ENCODE peak calls at places on chromosome 14, in seven cellular contexts. B is K562, G is HepG2, A is GM12878, M is SK-N-SH, W is HCT116, R is H1. T is an unnamed sample.

GRCh38 chr14:104856869-104857860 is 7.9 kb upstream of the CEP170B start:
- DNase-seq in B (no peak), G (no peak), A (no peak), M (no peak), W (no peak), R (no peak), T (no peak)

GRCh38 chr14:102498005-102498677 is 11.4 kb downstream of the ANKRD9 start:
- DNase-seq in B (peak), G (no peak), A (no peak), M (peak), W (no peak), R (peak), T (no peak)

GRCh38 chr14:24079521-24080141 is 8.3 kb downstream of the CPNE6 start:
- DNase-seq in B (peak), G (no peak), A (no peak), M (peak), W (no peak), R (peak), T (no peak)

GRCh38 chr14:50410921-50411320 is 14.2 kb upstream of the CDKL1 start:
- DNase-seq in B (no peak), G (no peak), A (no peak), M (no peak), W (no peak), R (no peak), T (no peak)

GRCh38 chr14:69151458-69152180 is 1.3 kb downstream of the DCAF5 start:
- DNase-seq in B (peak), G (peak), A (no peak), M (peak), W (peak), R (peak), T (peak)

GRCh38 chr14:96783306-96784224 is 13.6 kb upstream of the VRK1 start:
- DNase-seq in B (no peak), G (no peak), A (no peak), M (no peak), W (no peak), R (no peak), T (no peak)

GRCh38 chr14:68819260-68819691 is 26.4 kb upstream of the ZFP36L1 start:
- DNase-seq in B (peak), G (no peak), A (no peak), M (peak), W (peak), R (peak), T (no peak)

GRCh38 chr14:106622200-106622745 is 1095.9 kb downstream of the TMEM121 start:
- DNase-seq in B (no peak), G (no peak), A (no peak), M (no peak), W (no peak), R (no peak), T (no peak)

GRCh38 chr14:55892906-55893305 is 225.3 kb upstream of the PELI2 start:
- DNase-seq in B (no peak), G (no peak), A (no peak), M (no peak), W (no peak), R (no peak), T (no peak)

GRCh38 chr14:36208690-36209278 is 32.3 kb upstream of the PTCSC3 start:
- DNase-seq in B (no peak), G (peak), A (no peak), M (no peak), W (no peak), R (no peak), T (no peak)

GRCh38 chr14:68479247-68479646 is 313.6 kb downstream of the ZFP36L1 start:
- DNase-seq in B (peak), G (no peak), A (no peak), M (no peak), W (no peak), R (no peak), T (no peak)

GRCh38 chr14:90426663-90427062 is 29.8 kb downstream of the CALM1 start:
- DNase-seq in B (peak), G (no peak), A (no peak), M (peak), W (no peak), R (no peak), T (no peak)

GRCh38 chr14:55837467-55837866 is 257.5 kb downstream of the KTN1 start:
- DNase-seq in B (no peak), G (peak), A (no peak), M (no peak), W (no peak), R (no peak), T (no peak)

GRCh38 chr14:25122188-25122587 is 72.2 kb upstream of the STXBP6 start:
- DNase-seq in B (no peak), G (no peak), A (no peak), M (no peak), W (no peak), R (no peak), T (no peak)

GRCh38 chr14:23881292-23881691 is 72.3 kb upstream of the DHRS4 start:
- DNase-seq in B (no peak), G (no peak), A (no peak), M (no peak), W (no peak), R (no peak), T (no peak)

GRCh38 chr14:75430106-75430505 is 2.3 kb downstream of the JDP2 start:
- DNase-seq in B (no peak), G (no peak), A (no peak), M (no peak), W (no peak), R (no peak), T (no peak)

GRCh38 chr14:101082036-101082435 is 178.5 kb upstream of the RTL1 start:
- DNase-seq in B (no peak), G (no peak), A (no peak), M (no peak), W (no peak), R (no peak), T (no peak)

GRCh38 chr14:103326078-103326477 is 8.0 kb upstream of the EIF5 start:
- DNase-seq in B (no peak), G (no peak), A (no peak), M (no peak), W (no peak), R (no peak), T (no peak)

DNA sequence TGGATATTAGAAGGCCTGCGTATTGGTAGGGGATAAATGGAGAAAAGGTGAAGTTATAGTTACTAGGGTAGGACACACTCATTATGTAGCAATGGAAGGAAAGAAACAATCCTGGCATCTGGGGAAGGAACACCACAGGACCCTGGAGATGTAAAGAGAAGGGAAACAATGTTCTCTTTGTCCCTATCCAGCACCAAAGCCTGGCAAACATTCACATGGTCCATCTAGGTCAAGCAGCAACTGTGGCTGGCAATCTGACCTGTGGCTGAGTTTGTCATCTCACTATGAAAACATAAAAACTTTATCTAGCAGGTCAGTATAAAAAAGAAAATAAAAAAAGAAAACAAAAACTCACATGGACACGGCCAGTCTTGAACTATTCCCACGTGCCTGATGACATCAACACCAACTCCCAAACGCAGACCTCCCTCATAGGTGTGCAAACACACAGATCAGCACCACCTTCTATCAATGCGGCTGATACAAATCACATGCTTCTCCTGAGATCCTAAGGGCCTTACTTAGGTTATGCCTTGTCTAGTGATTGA is 2.6 kb downstream of the POMT2 start:
- DNase-seq in B (no peak), G (peak), A (no peak), M (no peak), W (no peak), R (no peak), T (no peak)
- TF ChIP-seq JUND in B (no peak), G (no peak), A (no peak), M (no peak), W (no peak), R (no peak), T (no peak)

DNA sequence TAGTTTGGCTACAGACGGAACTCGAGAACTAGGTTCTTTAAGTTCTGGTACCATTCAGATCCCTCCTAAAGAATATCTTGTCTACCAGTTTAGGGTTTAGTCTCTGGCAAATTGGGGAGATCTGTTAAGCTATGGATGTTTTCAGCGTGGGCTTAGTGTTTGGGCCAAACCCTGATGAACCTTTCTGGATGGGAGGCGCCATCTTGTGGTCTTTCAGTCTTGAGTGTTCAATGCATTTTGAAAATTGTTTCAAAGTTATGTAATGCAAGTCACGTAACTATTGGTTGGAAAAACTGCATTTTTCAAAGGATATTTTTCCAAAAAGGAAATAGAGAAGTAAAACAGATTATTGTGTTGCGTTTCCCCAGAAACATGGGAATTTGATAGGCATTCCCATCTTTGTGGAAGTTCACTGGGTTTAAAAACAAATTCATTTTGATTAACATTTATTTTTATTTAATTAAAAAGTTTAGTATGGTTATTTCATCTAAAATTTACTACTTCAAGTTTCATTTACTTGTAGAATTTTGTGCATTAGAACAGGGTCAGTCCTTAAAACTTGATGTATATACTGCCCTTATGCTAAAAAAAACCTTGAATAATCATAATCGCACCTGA is 169.0 kb downstream of the PRIMA1 start:
- DNase-seq in B (peak), G (peak), A (peak), M (peak), W (peak), R (no peak), T (peak)
- TF ChIP-seq JUND in B (no peak), G (no peak), A (no peak), M (no peak), W (no peak), R (no peak), T (no peak)

DNA sequence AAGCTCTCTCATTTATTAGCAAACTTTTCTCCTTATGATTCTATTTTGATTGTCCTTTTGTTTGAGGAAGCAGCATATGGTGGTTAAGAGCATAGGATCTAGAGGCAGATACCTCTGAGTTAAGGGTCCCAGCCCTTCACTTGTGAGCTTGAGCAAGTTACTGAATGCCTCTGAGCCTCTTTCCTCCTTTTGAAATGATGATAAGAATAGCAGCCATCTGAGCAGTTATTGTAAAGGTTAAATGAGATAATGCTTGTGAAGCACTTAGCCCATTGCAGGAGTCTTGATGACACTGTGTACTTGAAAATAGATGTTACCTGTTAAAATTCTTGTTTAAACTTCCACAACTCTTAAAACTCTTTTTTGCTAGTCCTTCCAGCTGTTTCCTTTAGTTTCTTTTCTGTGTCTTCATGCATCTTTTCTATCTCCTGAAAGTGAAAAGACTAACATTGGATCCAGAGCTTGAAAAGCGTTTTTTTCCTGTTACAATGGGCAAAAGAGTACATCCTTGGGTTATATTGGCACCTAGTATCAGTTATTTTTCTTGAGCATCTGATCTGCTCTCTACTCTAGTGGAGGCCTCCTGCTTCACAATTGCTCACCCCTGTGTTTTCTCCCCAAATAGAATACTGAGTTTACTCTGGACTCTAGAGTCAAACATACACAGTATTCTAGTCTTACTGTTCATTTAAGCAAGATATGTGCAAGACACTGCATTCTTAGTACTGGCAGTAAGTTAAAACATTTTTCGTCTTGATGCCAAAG is 3.1 kb downstream of the HIF1A start:
- DNase-seq in B (peak), G (no peak), A (no peak), M (no peak), W (no peak), R (no peak), T (no peak)
- TF ChIP-seq JUND in B (no peak), G (no peak), A (no peak), M (no peak), W (no peak), R (no peak), T (no peak)

DNA sequence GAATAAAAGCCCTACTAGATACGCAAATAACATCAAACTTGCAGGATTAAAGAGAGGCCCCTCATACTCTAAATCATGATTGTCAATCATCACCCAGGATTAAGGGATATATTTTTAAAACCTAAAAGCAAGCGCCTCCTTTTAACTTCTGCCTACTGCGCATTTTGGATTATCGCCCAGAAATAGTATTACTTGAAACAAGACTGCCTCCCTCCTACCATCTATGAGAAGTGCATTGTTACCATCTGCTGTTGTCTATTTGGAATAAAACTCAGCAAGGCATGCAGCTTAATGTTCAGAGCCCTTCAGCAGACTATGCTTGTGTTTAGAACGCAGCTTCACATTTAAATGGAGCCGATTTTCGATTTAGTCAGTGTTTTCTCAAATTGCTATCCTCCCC is 79.6 kb downstream of the EXOC5 start:
- DNase-seq in B (peak), G (peak), A (no peak), M (peak), W (peak), R (no peak), T (peak)
- TF ChIP-seq JUND in B (no peak), G (no peak), A (no peak), M (no peak), W (no peak), R (no peak), T (no peak)

DNA sequence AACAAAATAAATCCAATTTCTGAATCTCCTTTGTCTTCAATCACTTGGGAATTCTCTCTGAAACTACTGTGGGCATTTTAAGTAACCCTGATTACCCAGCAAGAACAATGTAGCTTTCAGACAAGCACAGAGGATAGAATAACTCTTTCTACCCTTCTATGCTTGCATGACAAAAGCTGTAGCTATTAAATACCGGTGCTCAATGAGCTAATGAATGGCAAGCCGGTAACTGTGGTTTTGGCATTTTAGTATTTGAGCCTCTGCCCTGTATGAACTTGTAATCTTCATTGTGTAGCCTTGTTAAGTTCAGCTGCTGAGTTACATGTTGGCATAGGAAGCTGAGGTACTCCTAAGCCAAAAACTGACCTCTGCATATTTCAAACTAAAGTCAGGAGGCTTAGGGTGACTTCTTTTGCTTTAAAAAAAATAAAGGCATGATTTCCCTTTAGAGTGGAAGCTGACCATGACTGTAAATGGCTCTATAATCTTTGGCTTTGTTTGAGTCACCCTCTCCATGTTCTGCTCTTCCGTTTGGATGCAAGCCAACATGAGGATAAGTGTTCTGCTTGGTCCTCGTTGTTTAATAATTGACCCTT is 171.0 kb upstream of the HIF1A start:
- DNase-seq in B (peak), G (peak), A (no peak), M (no peak), W (peak), R (no peak), T (no peak)
- TF ChIP-seq JUND in B (no peak), G (no peak), A (no peak), M (no peak), W (peak), R (no peak), T (no peak)

GRCh38 chr14:64722842-64723447 is 18.7 kb downstream of the PLEKHG3 start:
- DNase-seq in B (no peak), G (no peak), A (no peak), M (no peak), W (no peak), R (no peak), T (no peak)
- TF ChIP-seq JUND in B (no peak), G (no peak), A (no peak), M (no peak), W (no peak), R (no peak), T (no peak)

GRCh38 chr14:59360923-59361794 is 104.0 kb downstream of the GPR135 start:
- DNase-seq in B (peak), G (peak), A (no peak), M (peak), W (peak), R (no peak), T (no peak)

GRCh38 chr14:59358105-59358504 is 107.1 kb downstream of the GPR135 start:
- DNase-seq in B (peak), G (peak), A (no peak), M (peak), W (peak), R (no peak), T (no peak)

GRCh38 chr14:59358774-59359173 is 106.4 kb downstream of the GPR135 start:
- DNase-seq in B (no peak), G (no peak), A (no peak), M (no peak), W (no peak), R (no peak), T (no peak)

GRCh38 chr14:59356783-59357182 is 108.4 kb downstream of the GPR135 start:
- DNase-seq in B (no peak), G (no peak), A (peak), M (no peak), W (no peak), R (no peak), T (no peak)

GRCh38 chr14:59359451-59360124 is 105.6 kb downstream of the GPR135 start:
- DNase-seq in B (no peak), G (no peak), A (peak), M (no peak), W (no peak), R (no peak), T (peak)
- TF ChIP-seq JUND in B (no peak), G (no peak), A (no peak), M (no peak), W (no peak), R (no peak), T (no peak)

DNA sequence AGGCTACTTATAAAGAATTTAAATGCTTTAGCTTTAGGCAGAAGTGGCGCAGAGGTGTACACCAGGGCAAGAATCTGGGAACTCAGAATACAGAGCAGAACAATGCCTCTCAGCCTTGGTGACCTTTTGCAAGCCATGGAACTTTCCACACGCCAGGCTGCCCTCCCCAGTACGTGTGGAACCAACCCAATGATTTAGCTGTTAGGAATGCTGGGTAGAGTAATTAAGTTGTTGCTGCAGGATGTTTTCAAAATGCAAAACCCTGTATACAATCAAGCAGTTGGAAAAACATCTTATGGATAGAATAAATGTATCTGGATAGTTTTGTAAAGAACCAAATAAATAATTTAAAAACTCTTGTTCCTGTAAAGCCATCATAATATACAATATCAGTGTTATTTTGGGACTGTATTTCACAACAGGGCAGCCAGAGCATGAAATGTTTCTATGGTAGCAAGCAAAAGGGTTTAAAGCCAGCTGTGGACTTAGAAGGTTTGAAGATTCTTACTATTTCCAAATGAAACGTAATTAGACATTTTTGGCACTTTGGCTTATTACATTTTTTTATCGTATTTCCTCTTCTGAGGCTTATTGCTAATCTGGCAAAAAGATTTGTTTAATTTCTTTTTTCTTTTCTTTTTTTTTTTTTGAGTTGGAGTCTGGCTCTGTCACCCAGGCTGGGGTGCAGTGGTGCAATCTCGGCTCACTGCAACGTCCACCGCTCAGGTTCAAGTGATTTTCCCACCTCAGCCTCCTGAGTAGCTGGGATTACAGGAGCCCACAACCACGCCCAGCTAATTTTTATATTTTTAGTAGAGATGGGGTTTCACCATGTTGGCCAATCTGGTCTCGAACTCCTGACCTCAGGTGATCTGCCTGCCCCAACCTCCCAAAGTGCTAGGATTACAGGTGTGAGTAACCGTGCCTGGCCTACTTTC is 19.6 kb downstream of the PPP1R36 start:
- DNase-seq in B (no peak), G (peak), A (no peak), M (no peak), W (peak), R (no peak), T (no peak)
- TF ChIP-seq JUND in B (no peak), G (no peak), A (no peak), M (peak), W (peak), R (no peak), T (no peak)

DNA sequence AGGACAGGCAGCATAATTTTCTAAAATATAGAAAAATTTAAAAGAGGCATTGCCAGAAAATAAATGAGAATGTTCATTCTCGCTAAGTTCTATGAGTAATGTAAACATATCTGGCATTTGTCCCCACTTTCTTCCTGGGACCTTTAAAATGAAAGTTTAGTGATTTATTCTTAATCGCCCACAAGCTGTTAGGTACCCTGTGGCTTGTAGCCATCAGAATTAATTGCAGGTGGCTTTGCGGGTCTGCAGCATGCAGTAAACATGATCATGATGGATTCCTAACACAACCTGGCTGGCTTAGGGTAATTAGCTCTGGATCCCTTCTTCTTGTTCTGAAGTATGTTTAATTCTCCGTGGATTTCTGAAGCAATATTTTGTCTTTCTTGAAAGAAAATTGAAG is 103.5 kb upstream of the FRMD6 start:
- DNase-seq in B (no peak), G (no peak), A (no peak), M (no peak), W (no peak), R (no peak), T (no peak)
- TF ChIP-seq JUND in B (no peak), G (no peak), A (no peak), M (no peak), W (no peak), R (no peak), T (no peak)

GRCh38 chr14:34971801-34972200 is 11.0 kb upstream of the SRP54 start:
- DNase-seq in B (no peak), G (no peak), A (no peak), M (no peak), W (no peak), R (no peak), T (no peak)
- TF ChIP-seq JUND in B (no peak), G (no peak), A (no peak), M (no peak), W (no peak), R (no peak), T (no peak)